ENCODE peak calls at places on chromosomes 12 and 14, in six cellular contexts. A is HepG2, I is H1, U is K562, R is HCT116, T is SK-N-SH. E is an unnamed sample. For H4K20me1, the result is how much of the 10 kb centered on the place peaks cover.

GRCh38 chr14:84403585-84403984 is 1126.4 kb upstream of the FLRT2 start:
- DNase-seq in A (no peak), I (no peak), T (no peak), R (no peak), U (no peak), E (peak)

GRCh38 chr14:105375635-105376057 is 22.7 kb upstream of the TEX22 start:
- DNase-seq in R (no peak), A (no peak), U (no peak), I (no peak), T (no peak), E (no peak)

GRCh38 chr12:10130042-10130441 is at the start of gene CLEC7A:
- DNase-seq in U (no peak), T (no peak), R (no peak), I (no peak), A (no peak), E (no peak)

GRCh38 chr12:55727643-55728184 is 1.1 kb downstream of the CD63 start:
- DNase-seq in A (no peak), T (peak), I (no peak), U (peak), R (no peak), E (peak)

GRCh38 chr14:74804219-74804825 is 41.2 kb downstream of the YLPM1 start:
- DNase-seq in I (no peak), R (peak), T (peak), U (no peak), A (peak), E (peak)

GRCh38 chr14:88551094-88551870 is 3.5 kb downstream of the PTPN21 start:
- DNase-seq in T (peak), U (peak), A (no peak), I (peak), R (peak), E (peak)

GRCh38 chr12:111953455-111953854 is 59.5 kb downstream of the TMEM116 start:
- DNase-seq in R (no peak), U (no peak), T (no peak), A (peak), I (no peak), E (no peak)

GRCh38 chr14:81165188-81165587 is 55.6 kb downstream of the GTF2A1 start:
- DNase-seq in I (no peak), U (no peak), A (peak), T (no peak), R (no peak), E (no peak)

GRCh38 chr14:87005336-87005735 is 987.6 kb downstream of the GALC start:
- DNase-seq in I (no peak), R (no peak), A (no peak), T (no peak), U (no peak), E (no peak)

GRCh38 chr12:130128764-130129735 is 33.2 kb upstream of the FZD10 start:
- DNase-seq in A (no peak), U (no peak), I (no peak), R (no peak), T (no peak), E (no peak)

GRCh38 chr12:124680863-124681778 is 113.7 kb upstream of the NCOR2 start:
- DNase-seq in T (peak), A (peak), R (peak), U (peak), I (no peak), E (peak)

GRCh38 chr12:125003021-125003420 is 9.6 kb downstream of the BRI3BP start:
- DNase-seq in U (no peak), T (no peak), A (no peak), R (no peak), I (no peak), E (no peak)

GRCh38 chr12:131758016-131758739 is 47.3 kb downstream of the SFSWAP start:
- DNase-seq in A (no peak), T (no peak), R (no peak), I (no peak), U (no peak), E (no peak)

GRCh38 chr12:7130791-7131501 is 775 bp downstream of the CLSTN3 start:
- DNase-seq in R (no peak), U (peak), A (no peak), I (peak), T (peak), E (peak)

GRCh38 chr12:21934173-21934572 is 7.1 kb downstream of the ABCC9 start:
- DNase-seq in T (no peak), U (no peak), I (no peak), A (no peak), R (no peak), E (no peak)

GRCh38 chr12:115354007-115354452 is 670.1 kb upstream of the TBX3 start:
- DNase-seq in R (peak), A (peak), U (no peak), I (no peak), T (no peak), E (no peak)

GRCh38 chr14:104595911-104596450 is 8.6 kb downstream of the TMEM179 start:
- DNase-seq in A (no peak), R (no peak), I (no peak), U (no peak), T (peak), E (no peak)

GRCh38 chr12:113724703-113725556 is 241.2 kb downstream of the RBM19 start:
- DNase-seq in T (peak), R (no peak), U (peak), A (no peak), I (no peak), E (no peak)

GRCh38 chr12:6124411-6125151 is at the start of gene VWF:
- DNase-seq in R (no peak), T (no peak), I (no peak), A (no peak), U (no peak), E (no peak)

GRCh38 chr14:79708991-79709390 is 502.3 kb downstream of the DIO2 start:
- DNase-seq in R (no peak), T (no peak), I (no peak), U (no peak), A (no peak), E (no peak)

GRCh38 chr14:68104518-68104917 is 284.9 kb downstream of the RAD51B start:
- DNase-seq in I (no peak), A (peak), R (no peak), U (no peak), T (no peak), E (no peak)

GRCh38 chr12:111100554-111100953 is 180.2 kb upstream of the MYL2 start:
- DNase-seq in R (no peak), I (no peak), A (no peak), T (no peak), U (no peak), E (no peak)

GRCh38 chr12:49342066-49342913 is 4.4 kb upstream of the DNAJC22 start:
- DNase-seq in R (peak), T (peak), A (peak), I (peak), U (peak), E (peak)

GRCh38 chr14:76867536-76868452 is 41.6 kb downstream of the LRRC74A start:
- DNase-seq in R (no peak), A (no peak), I (no peak), T (no peak), U (no peak), E (no peak)

GRCh38 chr14:50527970-50528369 is 4.4 kb downstream of the MAP4K5 start:
- DNase-seq in I (no peak), R (no peak), T (no peak), A (no peak), U (no peak), E (no peak)

GRCh38 chr12:2959508-2960431 is 573 bp downstream of the TEAD4 start:
- DNase-seq in A (peak), I (peak), T (peak), U (peak), R (no peak), E (peak)

DNA sequence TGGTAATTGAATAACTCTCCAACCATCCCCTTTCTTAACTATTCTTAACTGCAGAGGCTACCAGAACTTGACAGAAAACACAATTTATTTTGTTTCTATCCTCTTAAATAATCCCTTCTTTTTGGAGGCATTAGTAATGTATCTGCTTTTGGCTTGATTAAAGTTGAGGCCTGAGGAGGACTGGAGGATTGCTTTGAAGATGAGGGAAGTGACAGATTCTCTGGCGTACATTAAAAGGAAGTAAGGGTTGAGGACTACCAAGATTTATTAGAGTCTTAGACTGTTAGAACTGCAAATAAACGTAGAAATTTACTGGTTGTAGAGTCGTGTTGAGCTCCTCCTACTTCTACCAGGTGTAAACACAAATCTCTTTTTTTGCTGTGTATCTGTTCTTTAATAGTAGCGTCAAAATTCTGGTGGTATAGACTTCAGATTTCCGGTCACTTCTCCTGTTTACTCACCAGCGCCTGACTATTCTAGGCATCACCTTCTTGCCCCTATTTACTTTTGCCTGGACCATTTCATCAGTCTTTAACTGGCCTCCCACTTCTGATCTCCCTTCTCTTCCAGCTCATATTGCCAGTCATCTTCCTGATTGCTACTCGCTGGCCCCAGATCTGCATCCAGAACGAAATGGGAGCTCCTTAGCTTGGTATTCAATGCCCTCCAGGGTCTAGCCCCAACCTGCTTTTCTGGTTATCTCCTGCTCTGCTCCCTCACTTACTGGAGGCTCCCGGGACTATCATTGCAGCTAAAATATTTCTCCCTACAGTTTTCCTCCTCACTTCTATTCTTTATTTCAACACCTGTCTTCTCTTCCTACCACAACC is 8.5 kb upstream of the EID3 start:
- DNase-seq in R (no peak), U (no peak), T (no peak), A (no peak), I (no peak), E (no peak)
- TF ChIP-seq POLR2AphosphoS5 in R (peak), U (no peak), T (no peak), A (no peak), I (no peak), E (no peak)

GRCh38 chr14:55691659-55692058 is 111.7 kb downstream of the KTN1 start:
- DNase-seq in U (no peak), A (no peak), R (no peak), I (no peak), T (no peak), E (no peak)

GRCh38 chr14:55689971-55690871 is 110.2 kb downstream of the KTN1 start:
- DNase-seq in U (no peak), A (no peak), I (no peak), R (no peak), T (no peak), E (peak)

GRCh38 chr14:55686713-55687112 is 106.7 kb downstream of the KTN1 start:
- DNase-seq in R (no peak), I (no peak), T (no peak), U (no peak), A (no peak), E (no peak)

GRCh38 chr14:55684956-55685584 is 105.1 kb downstream of the KTN1 start:
- DNase-seq in A (no peak), T (no peak), R (no peak), U (no peak), I (no peak), E (no peak)

GRCh38 chr14:55688566-55688965 is 108.6 kb downstream of the KTN1 start:
- DNase-seq in R (no peak), T (no peak), U (no peak), I (no peak), A (no peak), E (no peak)
- H3K27ac ChIP-seq in R (no peak), T (no peak), U (no peak), I (no peak), A (no peak), E (no peak)

GRCh38 chr14:58059121-58059520 is 92.9 kb downstream of the ARMH4 start:
- DNase-seq in T (no peak), I (no peak), U (no peak), A (no peak), R (no peak), E (no peak)

GRCh38 chr14:58060077-58060476 is 91.9 kb downstream of the ARMH4 start:
- DNase-seq in A (no peak), U (no peak), T (no peak), I (no peak), R (no peak), E (no peak)

GRCh38 chr14:58060898-58061297 is 91.1 kb downstream of the ARMH4 start:
- DNase-seq in T (no peak), I (no peak), U (no peak), A (no peak), R (no peak), E (peak)

DNA sequence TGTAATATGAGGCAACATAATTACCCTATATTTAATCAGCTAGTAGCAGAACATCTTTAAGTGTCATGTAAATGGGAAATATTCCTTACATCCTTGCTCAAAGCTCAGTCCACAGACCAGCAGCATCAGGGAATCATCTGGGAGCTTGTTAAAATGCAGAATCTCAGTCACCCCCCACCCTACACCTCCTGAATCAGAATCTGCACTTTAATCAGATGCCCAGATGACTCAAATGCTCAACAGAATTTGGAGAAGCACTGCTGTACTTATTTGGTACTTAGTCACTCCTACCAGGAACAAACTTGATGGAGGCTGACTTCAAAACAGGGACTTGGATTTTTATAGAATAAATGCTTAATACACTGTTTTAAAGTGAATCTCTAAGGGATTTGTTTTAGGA is 96.5 kb downstream of the ARMH4 start:
- DNase-seq in I (no peak), T (no peak), U (no peak), A (no peak), R (no peak), E (no peak)
- H4K20me1 ChIP-seq in I (under half), T (under half), U (under half), A (under half), R (under half), E (under half)

GRCh38 chr14:103500148-103500990 is 22.3 kb downstream of the CKB start:
- DNase-seq in R (no peak), T (peak), A (peak), U (peak), I (peak), E (peak)
- TF ChIP-seq POLR2AphosphoS5 in R (no peak), T (no peak), A (no peak), U (no peak), I (no peak), E (no peak)